ENCODE peak calls at places on chromosomes 16 and 17, in seven cellular contexts. One of them, this sample, is unnamed.

GRCh38 chr16:9090960-9091866 is at the start of gene HAPSTR1:
- DNase-seq in neural progenitor cell: peak; percentile 100
- DNase-seq in cardiac muscle cell: peak; percentile 100
- DNase-seq in astrocyte: peak; percentile 99
- DNase-seq in GM20000: peak; percentile 98
- DNase-seq in transverse colon: peak; percentile 100
- DNase-seq in fibroblast of lung: peak; percentile 100
- DNase-seq in this sample: peak; percentile 100

GRCh38 chr16:4369006-4369766 is 2.5 kb upstream of the VASN start:
- DNase-seq in neural progenitor cell: no peak
- DNase-seq in cardiac muscle cell: no peak
- DNase-seq in astrocyte: no peak
- DNase-seq in GM20000: no peak
- DNase-seq in transverse colon: no peak
- DNase-seq in fibroblast of lung: no peak
- DNase-seq in this sample: no peak

GRCh38 chr17:3551189-3551588 is 6.4 kb downstream of the TRPV3 start:
- DNase-seq in neural progenitor cell: no peak
- DNase-seq in cardiac muscle cell: no peak
- DNase-seq in astrocyte: no peak
- DNase-seq in GM20000: no peak
- DNase-seq in transverse colon: peak; percentile 63
- DNase-seq in fibroblast of lung: no peak
- DNase-seq in this sample: no peak

GRCh38 chr17:40068917-40069750 is 6.4 kb downstream of the THRA start:
- DNase-seq in neural progenitor cell: peak; percentile 60
- DNase-seq in cardiac muscle cell: peak; percentile 61
- DNase-seq in astrocyte: peak; percentile 73
- DNase-seq in GM20000: peak; percentile 74
- DNase-seq in transverse colon: peak; percentile 87
- DNase-seq in fibroblast of lung: peak; percentile 93
- DNase-seq in this sample: peak; percentile 95

GRCh38 chr16:48959204-48959603 is 322.4 kb downstream of the CBLN1 start:
- DNase-seq in neural progenitor cell: no peak
- DNase-seq in cardiac muscle cell: peak; percentile 17
- DNase-seq in astrocyte: no peak
- DNase-seq in GM20000: no peak
- DNase-seq in transverse colon: no peak
- DNase-seq in fibroblast of lung: no peak
- DNase-seq in this sample: no peak

GRCh38 chr16:49596119-49596518 is 222.5 kb downstream of the C16orf78 start:
- DNase-seq in neural progenitor cell: peak; percentile 64
- DNase-seq in cardiac muscle cell: no peak
- DNase-seq in astrocyte: peak; percentile 10
- DNase-seq in GM20000: no peak
- DNase-seq in transverse colon: no peak
- DNase-seq in fibroblast of lung: peak; percentile 36
- DNase-seq in this sample: no peak

GRCh38 chr17:45309400-45309799 is 7.4 kb downstream of the MAP3K14 start:
- DNase-seq in neural progenitor cell: no peak
- DNase-seq in cardiac muscle cell: no peak
- DNase-seq in astrocyte: no peak
- DNase-seq in GM20000: no peak
- DNase-seq in transverse colon: no peak
- DNase-seq in fibroblast of lung: no peak
- DNase-seq in this sample: no peak

GRCh38 chr17:48728232-48729231 is at the start of gene HOXB13:
- DNase-seq in neural progenitor cell: peak; percentile 74
- DNase-seq in cardiac muscle cell: peak; percentile 66
- DNase-seq in astrocyte: no peak
- DNase-seq in GM20000: no peak
- DNase-seq in transverse colon: peak; percentile 73
- DNase-seq in fibroblast of lung: peak; percentile 24
- DNase-seq in this sample: no peak

GRCh38 chr17:37790153-37790552 is 45.3 kb upstream of the HNF1B start:
- DNase-seq in neural progenitor cell: no peak
- DNase-seq in cardiac muscle cell: no peak
- DNase-seq in astrocyte: peak; percentile 39
- DNase-seq in GM20000: no peak
- DNase-seq in transverse colon: no peak
- DNase-seq in fibroblast of lung: no peak
- DNase-seq in this sample: no peak

GRCh38 chr16:23452221-23452571 is 793 bp downstream of the COG7 start:
- DNase-seq in neural progenitor cell: peak; percentile 2
- DNase-seq in cardiac muscle cell: no peak
- DNase-seq in astrocyte: no peak
- DNase-seq in GM20000: no peak
- DNase-seq in transverse colon: no peak
- DNase-seq in fibroblast of lung: no peak
- DNase-seq in this sample: no peak

GRCh38 chr16:23452572-23453337 is at the start of gene COG7:
- DNase-seq in neural progenitor cell: peak; percentile 93
- DNase-seq in cardiac muscle cell: peak; percentile 89
- DNase-seq in astrocyte: peak; percentile 87
- DNase-seq in GM20000: peak; percentile 84
- DNase-seq in transverse colon: peak; percentile 90
- DNase-seq in fibroblast of lung: peak; percentile 91
- DNase-seq in this sample: peak; percentile 87

GRCh38 chr16:23448392-23448791 is 4.6 kb downstream of the COG7 start:
- DNase-seq in neural progenitor cell: no peak
- DNase-seq in cardiac muscle cell: no peak
- DNase-seq in astrocyte: peak; percentile 64
- DNase-seq in GM20000: no peak
- DNase-seq in transverse colon: peak; percentile 21
- DNase-seq in fibroblast of lung: no peak
- DNase-seq in this sample: no peak

DNA sequence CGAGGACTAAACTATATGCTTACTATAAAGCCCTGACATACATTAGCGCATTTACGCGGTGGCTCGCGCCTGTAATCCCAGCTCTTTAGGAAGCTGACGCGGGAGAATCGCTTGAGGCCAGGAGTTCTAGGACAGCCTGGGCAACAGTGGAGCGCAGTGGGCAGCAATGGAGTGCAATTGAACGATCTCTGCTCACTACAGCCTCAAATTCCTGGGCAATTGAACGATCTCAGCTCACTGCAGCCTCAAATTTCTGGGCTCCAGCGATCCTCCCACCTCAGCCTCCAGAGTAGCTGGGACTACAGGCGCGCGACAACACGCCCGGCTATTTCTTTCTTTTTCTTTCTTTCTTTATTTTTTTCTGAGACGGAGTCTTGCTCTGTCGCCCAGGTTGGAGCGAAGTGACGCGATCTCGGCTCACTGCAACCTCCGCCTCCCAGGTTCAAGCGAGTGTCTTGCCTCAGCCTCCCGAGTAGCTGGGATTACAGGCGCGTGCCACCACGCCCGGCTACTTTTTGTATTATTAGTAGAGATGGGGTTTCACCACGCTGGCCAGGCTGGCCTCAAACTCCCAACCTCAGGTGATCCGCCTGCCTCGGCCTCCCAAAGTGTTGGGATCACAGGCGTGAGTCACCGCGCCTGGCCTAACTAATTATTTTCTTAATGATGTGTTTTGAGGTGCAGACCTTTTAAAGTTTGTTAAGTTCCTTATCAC is 506 bp upstream of the COG7 start:
- DNase-seq in neural progenitor cell: no peak
- DNase-seq in cardiac muscle cell: no peak
- DNase-seq in astrocyte: no peak
- DNase-seq in GM20000: no peak
- DNase-seq in transverse colon: no peak
- DNase-seq in fibroblast of lung: no peak
- DNase-seq in this sample: no peak
- TF ChIP-seq CTCF in neural progenitor cell: no peak
- TF ChIP-seq CTCF in cardiac muscle cell: no peak
- TF ChIP-seq CTCF in astrocyte: no peak
- TF ChIP-seq CTCF in GM20000: no peak
- TF ChIP-seq CTCF in transverse colon: no peak
- TF ChIP-seq CTCF in fibroblast of lung: no peak
- TF ChIP-seq CTCF in this sample: no peak

DNA sequence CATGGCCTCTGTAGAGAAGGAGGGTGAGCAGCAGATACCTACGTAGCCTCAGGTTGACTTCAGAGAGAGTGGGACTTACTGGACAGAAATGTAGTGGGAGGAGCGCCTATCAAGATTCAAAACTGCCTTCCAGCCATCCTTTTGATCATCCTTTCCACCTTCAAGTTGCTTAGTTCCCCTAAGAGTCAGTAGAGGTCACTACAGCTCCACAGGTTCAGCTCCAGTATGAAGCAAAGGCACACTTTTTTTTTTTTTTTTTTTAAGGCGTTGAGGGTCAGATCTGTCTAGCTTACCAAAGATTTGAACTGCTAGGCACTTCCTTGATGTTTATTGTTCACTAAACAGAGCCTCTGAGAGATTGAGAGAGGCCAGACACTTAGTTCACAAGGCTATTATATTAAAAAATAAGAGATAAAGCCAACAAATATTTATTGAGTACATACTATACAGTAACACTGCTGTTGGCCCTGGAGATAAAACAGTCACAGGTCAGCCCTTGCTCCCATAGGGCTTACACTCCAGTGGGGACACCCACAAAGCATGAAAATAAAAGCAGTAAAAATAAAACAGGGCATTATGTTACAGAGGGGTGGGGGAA is 3.1 kb downstream of the RNF227 start:
- DNase-seq in neural progenitor cell: peak; percentile 81
- DNase-seq in cardiac muscle cell: peak; percentile 76
- DNase-seq in astrocyte: peak; percentile 50
- DNase-seq in GM20000: peak; percentile 87
- DNase-seq in transverse colon: no peak
- DNase-seq in fibroblast of lung: peak; percentile 86
- DNase-seq in this sample: peak; percentile 74
- TF ChIP-seq CTCF in neural progenitor cell: peak; percentile 75
- TF ChIP-seq CTCF in cardiac muscle cell: peak; percentile 78
- TF ChIP-seq CTCF in astrocyte: peak; percentile 70
- TF ChIP-seq CTCF in GM20000: peak; percentile 42
- TF ChIP-seq CTCF in transverse colon: peak; percentile 63
- TF ChIP-seq CTCF in fibroblast of lung: peak; percentile 81
- TF ChIP-seq CTCF in this sample: peak; percentile 83

GRCh38 chr17:16322636-16323035 is 30.6 kb downstream of the CENPV start:
- DNase-seq in neural progenitor cell: no peak
- DNase-seq in cardiac muscle cell: no peak
- DNase-seq in astrocyte: peak; percentile 77
- DNase-seq in GM20000: no peak
- DNase-seq in transverse colon: no peak
- DNase-seq in fibroblast of lung: peak; percentile 81
- DNase-seq in this sample: no peak
- TF ChIP-seq CTCF in neural progenitor cell: no peak
- TF ChIP-seq CTCF in cardiac muscle cell: no peak
- TF ChIP-seq CTCF in astrocyte: no peak
- TF ChIP-seq CTCF in GM20000: no peak
- TF ChIP-seq CTCF in transverse colon: no peak
- TF ChIP-seq CTCF in fibroblast of lung: no peak
- TF ChIP-seq CTCF in this sample: no peak

GRCh38 chr17:33651631-33652030 is 358.5 kb upstream of the ASIC2 start:
- DNase-seq in neural progenitor cell: no peak
- DNase-seq in cardiac muscle cell: no peak
- DNase-seq in astrocyte: no peak
- DNase-seq in GM20000: no peak
- DNase-seq in transverse colon: no peak
- DNase-seq in fibroblast of lung: no peak
- DNase-seq in this sample: no peak

GRCh38 chr17:33642002-33642401 is 348.9 kb upstream of the ASIC2 start:
- DNase-seq in neural progenitor cell: no peak
- DNase-seq in cardiac muscle cell: no peak
- DNase-seq in astrocyte: no peak
- DNase-seq in GM20000: peak; percentile 7
- DNase-seq in transverse colon: no peak
- DNase-seq in fibroblast of lung: no peak
- DNase-seq in this sample: no peak

GRCh38 chr17:33653389-33653788 is 360.3 kb upstream of the ASIC2 start:
- DNase-seq in neural progenitor cell: peak; percentile 10
- DNase-seq in cardiac muscle cell: no peak
- DNase-seq in astrocyte: no peak
- DNase-seq in GM20000: no peak
- DNase-seq in transverse colon: no peak
- DNase-seq in fibroblast of lung: no peak
- DNase-seq in this sample: no peak

DNA sequence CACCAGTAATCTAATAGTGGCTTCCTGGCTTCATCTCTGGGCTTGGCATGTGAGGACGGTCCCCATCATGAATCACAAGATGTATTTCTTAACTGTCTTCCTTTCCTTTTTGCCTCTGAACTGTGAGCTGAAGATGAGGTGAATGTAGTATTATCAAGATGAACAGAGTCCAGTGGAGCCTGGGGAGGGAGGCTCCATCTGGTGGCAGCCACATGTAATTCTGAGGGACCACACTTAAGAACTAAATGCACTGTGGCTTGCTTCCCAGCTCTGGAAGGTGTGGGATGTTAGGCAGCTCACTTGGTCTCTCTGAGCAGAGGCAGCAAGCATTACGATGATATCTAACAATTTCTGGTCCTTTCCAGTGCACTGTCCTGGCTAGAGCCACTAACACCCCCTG is 354.9 kb upstream of the ASIC2 start:
- DNase-seq in neural progenitor cell: peak; percentile 63
- DNase-seq in cardiac muscle cell: peak; percentile 43
- DNase-seq in astrocyte: no peak
- DNase-seq in GM20000: peak; percentile 13
- DNase-seq in transverse colon: no peak
- DNase-seq in fibroblast of lung: no peak
- DNase-seq in this sample: no peak
- TF ChIP-seq CTCF in neural progenitor cell: peak; percentile 72
- TF ChIP-seq CTCF in cardiac muscle cell: peak; percentile 24
- TF ChIP-seq CTCF in astrocyte: peak; percentile 6
- TF ChIP-seq CTCF in GM20000: peak; percentile 30
- TF ChIP-seq CTCF in transverse colon: peak; percentile 31
- TF ChIP-seq CTCF in fibroblast of lung: peak; percentile 21
- TF ChIP-seq CTCF in this sample: no peak

GRCh38 chr17:80737106-80738019 is 192.7 kb downstream of the RPTOR start:
- DNase-seq in neural progenitor cell: no peak
- DNase-seq in cardiac muscle cell: no peak
- DNase-seq in astrocyte: no peak
- DNase-seq in GM20000: peak; percentile 84
- DNase-seq in transverse colon: peak; percentile 48
- DNase-seq in fibroblast of lung: no peak
- DNase-seq in this sample: no peak
- TF ChIP-seq CTCF in neural progenitor cell: peak; percentile 8
- TF ChIP-seq CTCF in cardiac muscle cell: no peak
- TF ChIP-seq CTCF in astrocyte: no peak
- TF ChIP-seq CTCF in GM20000: peak; percentile 39
- TF ChIP-seq CTCF in transverse colon: no peak
- TF ChIP-seq CTCF in fibroblast of lung: no peak
- TF ChIP-seq CTCF in this sample: no peak

GRCh38 chr16:82603784-82604411 is 22.9 kb upstream of the CDH13 start:
- DNase-seq in neural progenitor cell: peak; percentile 72
- DNase-seq in cardiac muscle cell: peak; percentile 63
- DNase-seq in astrocyte: peak; percentile 34
- DNase-seq in GM20000: no peak
- DNase-seq in transverse colon: peak; percentile 29
- DNase-seq in fibroblast of lung: peak; percentile 75
- DNase-seq in this sample: peak; percentile 14
- TF ChIP-seq CTCF in neural progenitor cell: peak; percentile 60
- TF ChIP-seq CTCF in cardiac muscle cell: peak; percentile 85
- TF ChIP-seq CTCF in astrocyte: peak; percentile 61
- TF ChIP-seq CTCF in GM20000: no peak
- TF ChIP-seq CTCF in transverse colon: peak; percentile 57
- TF ChIP-seq CTCF in fibroblast of lung: peak; percentile 90
- TF ChIP-seq CTCF in this sample: peak; percentile 40